ENCODE peak calls at places on chromosome 17, in five cellular contexts. W is NCI-H1048, S is breast epithelium, F is Peyer's patch, U is hepatocyte. M is an unnamed sample.

GRCh38 chr17:74750327-74751069 is 2.1 kb downstream of the NHERF1 start:
- DNase-seq in S (peak), F (no peak), U (peak), W (no peak), M (peak)

GRCh38 chr17:45366691-45367090 is 49.9 kb upstream of the MAP3K14 start:
- DNase-seq in U (no peak), S (no peak), F (no peak), W (no peak), M (no peak)

GRCh38 chr17:77924757-77925336 is 33.7 kb upstream of the TNRC6C start:
- DNase-seq in U (no peak), F (no peak), W (no peak), S (peak), M (no peak)

GRCh38 chr17:29927546-29927945 is 2.5 kb downstream of the SSH2 start:
- DNase-seq in U (no peak), S (no peak), F (no peak), W (no peak), M (no peak)

GRCh38 chr17:44083250-44083849 is 12.8 kb downstream of the G6PC3 start:
- DNase-seq in W (no peak), S (no peak), U (no peak), F (no peak), M (no peak)

GRCh38 chr17:27463235-27463677 is 7.0 kb downstream of the KSR1 start:
- DNase-seq in F (no peak), U (no peak), W (no peak), S (no peak), M (no peak)

GRCh38 chr17:51298508-51299371 is 38.4 kb downstream of the UTP18 start:
- DNase-seq in W (no peak), U (peak), S (no peak), F (no peak), M (no peak)

GRCh38 chr17:76123749-76124581 is 17.1 kb downstream of the FOXJ1 start:
- DNase-seq in U (no peak), W (no peak), S (no peak), F (no peak), M (no peak)

GRCh38 chr17:81867952-81868673 is 3.0 kb downstream of the ARHGDIA start:
- DNase-seq in W (no peak), U (no peak), S (no peak), F (no peak), M (no peak)

GRCh38 chr17:17972952-17973254 is 241 bp downstream of the DRC3 start:
- DNase-seq in W (no peak), S (no peak), U (no peak), F (no peak), M (no peak)

GRCh38 chr17:39757931-39758873 is 20.5 kb downstream of the GRB7 start:
- DNase-seq in F (peak), W (no peak), U (no peak), S (no peak), M (no peak)

GRCh38 chr17:40499551-40500189 is 1.8 kb downstream of the TNS4 start:
- DNase-seq in U (peak), S (peak), W (peak), F (peak), M (peak)

GRCh38 chr17:30952645-30953393 is 18.0 kb upstream of the RNF135 start:
- DNase-seq in U (no peak), F (no peak), S (no peak), W (no peak), M (no peak)

GRCh38 chr17:1870592-1870991 is 40.8 kb downstream of the RPA1 start:
- DNase-seq in U (no peak), S (no peak), F (no peak), W (no peak), M (no peak)

GRCh38 chr17:35969558-35970442 is 11.5 kb downstream of the CCL16 start:
- DNase-seq in W (peak), S (peak), U (peak), F (peak), M (peak)

GRCh38 chr17:58277107-58277506 is 3.6 kb downstream of the MPO start:
- DNase-seq in W (no peak), F (no peak), S (no peak), U (no peak), M (no peak)

GRCh38 chr17:15323147-15323546 is 18.2 kb downstream of the TEKT3 start:
- DNase-seq in S (no peak), U (no peak), W (no peak), F (no peak), M (no peak)

GRCh38 chr17:41404024-41404651 is 6.7 kb upstream of the KRT31 start:
- DNase-seq in S (peak), U (peak), W (no peak), F (no peak), M (no peak)

GRCh38 chr17:64783556-64784352 is 121.6 kb upstream of the SMURF2 start:
- DNase-seq in U (no peak), S (no peak), F (no peak), W (no peak), M (no peak)

GRCh38 chr17:17433260-17433659 is 43.5 kb upstream of the MED9 start:
- DNase-seq in U (peak), S (no peak), F (no peak), W (no peak), M (no peak)

GRCh38 chr17:77494664-77495435 is 354.1 kb downstream of the SEC14L1 start:
- DNase-seq in U (peak), S (peak), F (peak), W (no peak), M (no peak)